ENCODE peak calls at places on chromosomes 12 and 14, in seven cellular contexts. One of them, this sample, is unnamed.

GRCh38 chr14:38078393-38078792 is 129.3 kb upstream of the SSTR1 start:
- DNase-seq in adrenal gland: no peak
- DNase-seq in thyroid gland: peak; percentile 26
- DNase-seq in colonic mucosa: no peak
- DNase-seq in tibial artery: no peak
- DNase-seq in lower lobe of right lung: peak; percentile 51
- DNase-seq in transverse colon: peak; percentile 12
- DNase-seq in this sample: no peak

GRCh38 chr14:71815110-71815509 is 117.1 kb upstream of the RGS6 start:
- DNase-seq in adrenal gland: no peak
- DNase-seq in thyroid gland: no peak
- DNase-seq in colonic mucosa: no peak
- DNase-seq in tibial artery: no peak
- DNase-seq in lower lobe of right lung: no peak
- DNase-seq in transverse colon: no peak
- DNase-seq in this sample: no peak

GRCh38 chr12:55060470-55060869 is 40.7 kb downstream of the NEUROD4 start:
- DNase-seq in adrenal gland: no peak
- DNase-seq in thyroid gland: no peak
- DNase-seq in colonic mucosa: no peak
- DNase-seq in tibial artery: no peak
- DNase-seq in lower lobe of right lung: no peak
- DNase-seq in transverse colon: no peak
- DNase-seq in this sample: no peak

GRCh38 chr12:31322651-31323248 is 3.2 kb downstream of the SINHCAF start:
- DNase-seq in adrenal gland: peak; percentile 23
- DNase-seq in thyroid gland: no peak
- DNase-seq in colonic mucosa: peak; percentile 24
- DNase-seq in tibial artery: no peak
- DNase-seq in lower lobe of right lung: no peak
- DNase-seq in transverse colon: peak; percentile 13
- DNase-seq in this sample: peak; percentile 33

GRCh38 chr12:54463034-54463433 is 10.4 kb downstream of the GTSF1 start:
- DNase-seq in adrenal gland: no peak
- DNase-seq in thyroid gland: no peak
- DNase-seq in colonic mucosa: no peak
- DNase-seq in tibial artery: peak; percentile 81
- DNase-seq in lower lobe of right lung: no peak
- DNase-seq in transverse colon: no peak
- DNase-seq in this sample: peak; percentile 44

GRCh38 chr14:68638056-68638816 is 154.6 kb downstream of the ZFP36L1 start:
- DNase-seq in adrenal gland: peak; percentile 15
- DNase-seq in thyroid gland: peak; percentile 31
- DNase-seq in colonic mucosa: no peak
- DNase-seq in tibial artery: peak; percentile 60
- DNase-seq in lower lobe of right lung: no peak
- DNase-seq in transverse colon: no peak
- DNase-seq in this sample: peak; percentile 40

GRCh38 chr12:130126023-130126432 is 36.2 kb upstream of the FZD10 start:
- DNase-seq in adrenal gland: no peak
- DNase-seq in thyroid gland: peak; percentile 21
- DNase-seq in colonic mucosa: no peak
- DNase-seq in tibial artery: peak; percentile 77
- DNase-seq in lower lobe of right lung: no peak
- DNase-seq in transverse colon: no peak
- DNase-seq in this sample: no peak

GRCh38 chr12:58364389-58365086 is 423.2 kb downstream of the ATP23 start:
- DNase-seq in adrenal gland: no peak
- DNase-seq in thyroid gland: peak; percentile 14
- DNase-seq in colonic mucosa: no peak
- DNase-seq in tibial artery: no peak
- DNase-seq in lower lobe of right lung: no peak
- DNase-seq in transverse colon: no peak
- DNase-seq in this sample: no peak

GRCh38 chr12:6852651-6853354 is 853 bp downstream of the USP5 start:
- DNase-seq in adrenal gland: peak; percentile 60
- DNase-seq in thyroid gland: no peak
- DNase-seq in colonic mucosa: peak; percentile 46
- DNase-seq in tibial artery: peak; percentile 89
- DNase-seq in lower lobe of right lung: no peak
- DNase-seq in transverse colon: peak; percentile 50
- DNase-seq in this sample: no peak

GRCh38 chr12:38921025-38921677 is 15.8 kb upstream of the CPNE8 start:
- DNase-seq in adrenal gland: peak; percentile 61
- DNase-seq in thyroid gland: peak; percentile 68
- DNase-seq in colonic mucosa: peak; percentile 50
- DNase-seq in tibial artery: no peak
- DNase-seq in lower lobe of right lung: no peak
- DNase-seq in transverse colon: peak; percentile 56
- DNase-seq in this sample: no peak

GRCh38 chr12:42609605-42610004 is 20.1 kb upstream of the PRICKLE1 start:
- DNase-seq in adrenal gland: no peak
- DNase-seq in thyroid gland: no peak
- DNase-seq in colonic mucosa: no peak
- DNase-seq in tibial artery: no peak
- DNase-seq in lower lobe of right lung: no peak
- DNase-seq in transverse colon: no peak
- DNase-seq in this sample: no peak

GRCh38 chr12:104522985-104523719 is 66.4 kb downstream of the CHST11 start:
- DNase-seq in adrenal gland: no peak
- DNase-seq in thyroid gland: no peak
- DNase-seq in colonic mucosa: no peak
- DNase-seq in tibial artery: no peak
- DNase-seq in lower lobe of right lung: no peak
- DNase-seq in transverse colon: no peak
- DNase-seq in this sample: no peak

GRCh38 chr12:63420206-63420644 is 248.1 kb downstream of the DPY19L2 start:
- DNase-seq in adrenal gland: peak; percentile 32
- DNase-seq in thyroid gland: peak; percentile 61
- DNase-seq in colonic mucosa: peak; percentile 47
- DNase-seq in tibial artery: no peak
- DNase-seq in lower lobe of right lung: no peak
- DNase-seq in transverse colon: peak; percentile 33
- DNase-seq in this sample: no peak

GRCh38 chr12:24415934-24416333 is 466.5 kb upstream of the SOX5 start:
- DNase-seq in adrenal gland: no peak
- DNase-seq in thyroid gland: no peak
- DNase-seq in colonic mucosa: no peak
- DNase-seq in tibial artery: no peak
- DNase-seq in lower lobe of right lung: no peak
- DNase-seq in transverse colon: no peak
- DNase-seq in this sample: no peak

GRCh38 chr12:18454330-18454729 is 193.0 kb downstream of the PIK3C2G start:
- DNase-seq in adrenal gland: no peak
- DNase-seq in thyroid gland: no peak
- DNase-seq in colonic mucosa: no peak
- DNase-seq in tibial artery: no peak
- DNase-seq in lower lobe of right lung: no peak
- DNase-seq in transverse colon: no peak
- DNase-seq in this sample: no peak

GRCh38 chr14:105467249-105467941 is 7.2 kb upstream of the CRIP2 start:
- DNase-seq in adrenal gland: no peak
- DNase-seq in thyroid gland: no peak
- DNase-seq in colonic mucosa: no peak
- DNase-seq in tibial artery: no peak
- DNase-seq in lower lobe of right lung: no peak
- DNase-seq in transverse colon: no peak
- DNase-seq in this sample: no peak

GRCh38 chr14:105469456-105470162 is 5.0 kb upstream of the CRIP2 start:
- DNase-seq in adrenal gland: no peak
- DNase-seq in thyroid gland: peak; percentile 62
- DNase-seq in colonic mucosa: no peak
- DNase-seq in tibial artery: no peak
- DNase-seq in lower lobe of right lung: no peak
- DNase-seq in transverse colon: no peak
- DNase-seq in this sample: no peak

GRCh38 chr14:105468621-105469241 is 5.9 kb upstream of the CRIP2 start:
- DNase-seq in adrenal gland: no peak
- DNase-seq in thyroid gland: peak; percentile 87
- DNase-seq in colonic mucosa: no peak
- DNase-seq in tibial artery: peak; percentile 92
- DNase-seq in lower lobe of right lung: no peak
- DNase-seq in transverse colon: no peak
- DNase-seq in this sample: no peak

GRCh38 chr14:105466491-105467248 is 8.0 kb upstream of the CRIP2 start:
- DNase-seq in adrenal gland: no peak
- DNase-seq in thyroid gland: no peak
- DNase-seq in colonic mucosa: no peak
- DNase-seq in tibial artery: no peak
- DNase-seq in lower lobe of right lung: no peak
- DNase-seq in transverse colon: no peak
- DNase-seq in this sample: no peak

DNA sequence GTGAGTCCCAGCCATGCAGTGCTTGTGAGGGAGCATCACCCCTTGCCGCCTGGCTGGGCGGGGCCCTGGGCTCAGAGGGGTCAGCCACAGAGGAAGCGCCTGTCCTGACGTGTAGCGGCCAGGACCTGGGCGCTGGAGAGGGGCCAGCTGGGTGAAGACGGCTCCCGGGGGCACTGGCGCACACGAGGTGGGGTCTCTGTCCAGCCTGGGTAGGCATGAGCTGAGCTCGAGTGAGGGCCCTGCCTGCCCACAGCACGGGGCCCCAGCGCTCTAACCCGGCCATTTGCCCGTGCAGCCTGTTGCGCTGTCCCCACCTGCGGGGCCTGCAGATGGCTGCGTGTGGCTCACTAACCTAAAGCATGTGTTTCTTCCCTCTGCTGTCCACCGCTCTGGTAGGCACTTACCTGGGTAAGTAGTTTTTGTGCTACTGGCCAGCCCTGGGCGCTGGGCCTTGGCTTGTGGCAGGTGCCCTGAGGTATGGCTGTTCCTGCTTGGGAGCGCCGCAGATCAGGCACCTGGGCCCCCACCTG is 6.6 kb upstream of the CRIP2 start:
- DNase-seq in adrenal gland: no peak
- DNase-seq in thyroid gland: no peak
- DNase-seq in colonic mucosa: no peak
- DNase-seq in tibial artery: no peak
- DNase-seq in lower lobe of right lung: no peak
- DNase-seq in transverse colon: no peak
- DNase-seq in this sample: no peak
- H3K27ac ChIP-seq in adrenal gland: no peak overlapping the region
- H3K27ac ChIP-seq in thyroid gland: peak overlapping the region; percentile 67
- H3K27ac ChIP-seq in colonic mucosa: no peak overlapping the region
- H3K27ac ChIP-seq in tibial artery: peak overlapping the region; percentile 97
- H3K27ac ChIP-seq in lower lobe of right lung: no peak overlapping the region
- H3K27ac ChIP-seq in transverse colon: no peak overlapping the region
- H3K27ac ChIP-seq in this sample: no peak overlapping the region

DNA sequence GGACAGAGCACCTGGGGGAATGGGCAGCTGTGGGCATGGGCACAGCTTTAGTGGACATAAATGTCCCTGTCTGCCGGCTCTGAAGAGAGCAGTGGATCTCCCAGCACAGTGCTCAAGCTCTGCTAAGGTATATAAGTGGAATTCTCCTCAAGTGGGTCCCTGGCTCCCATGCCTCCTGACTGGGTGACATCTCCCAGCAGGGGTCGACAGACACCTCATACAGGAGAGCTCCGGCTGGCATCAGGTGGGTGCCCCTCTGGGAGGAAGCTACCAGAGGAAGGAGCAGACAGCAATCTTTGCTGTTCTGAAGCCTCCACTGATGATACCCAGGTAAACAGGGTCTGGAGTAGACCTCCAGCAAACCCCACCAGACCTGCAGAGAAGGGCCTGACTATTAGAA is 25.0 kb upstream of the NUAK1 start:
- DNase-seq in adrenal gland: no peak
- DNase-seq in thyroid gland: no peak
- DNase-seq in colonic mucosa: no peak
- DNase-seq in tibial artery: no peak
- DNase-seq in lower lobe of right lung: no peak
- DNase-seq in transverse colon: no peak
- DNase-seq in this sample: no peak
- TF ChIP-seq CTCF in adrenal gland: no peak
- TF ChIP-seq CTCF in thyroid gland: no peak
- TF ChIP-seq CTCF in colonic mucosa: no peak
- TF ChIP-seq CTCF in tibial artery: no peak
- TF ChIP-seq CTCF in lower lobe of right lung: no peak
- TF ChIP-seq CTCF in transverse colon: no peak
- TF ChIP-seq CTCF in this sample: no peak

DNA sequence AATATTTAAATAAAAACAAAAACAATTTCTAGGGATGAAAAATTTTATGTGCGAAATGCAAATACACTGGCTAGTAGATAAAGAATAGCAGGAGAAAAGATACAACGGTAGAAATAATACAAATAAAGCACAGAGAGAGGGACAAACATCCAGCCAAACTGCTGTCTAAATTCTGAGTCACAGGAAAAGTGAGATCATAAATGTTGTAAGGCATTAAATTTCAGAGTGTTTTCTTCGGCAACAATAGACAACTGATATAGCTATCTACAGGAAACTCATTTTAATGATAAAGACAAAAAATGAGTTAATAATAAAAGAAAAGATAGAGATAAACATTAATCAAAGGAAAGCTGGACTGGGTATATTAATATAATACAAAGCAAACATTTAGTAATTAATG is 122.2 kb downstream of the NTS start:
- DNase-seq in adrenal gland: no peak
- DNase-seq in thyroid gland: no peak
- DNase-seq in colonic mucosa: no peak
- DNase-seq in tibial artery: no peak
- DNase-seq in lower lobe of right lung: no peak
- DNase-seq in transverse colon: no peak
- DNase-seq in this sample: no peak
- H3K9me3 ChIP-seq in adrenal gland: peaks cover 6% of the 10 kb centered on the region
- H3K9me3 ChIP-seq in thyroid gland: no peaks in the 10 kb centered on the region
- H3K9me3 ChIP-seq in colonic mucosa: no peaks in the 10 kb centered on the region
- H3K9me3 ChIP-seq in tibial artery: no peaks in the 10 kb centered on the region
- H3K9me3 ChIP-seq in lower lobe of right lung: peaks cover 20% of the 10 kb centered on the region
- H3K9me3 ChIP-seq in transverse colon: no peaks in the 10 kb centered on the region
- H3K9me3 ChIP-seq in this sample: no peaks in the 10 kb centered on the region

GRCh38 chr12:120139958-120140357 is 23.4 kb upstream of the RAB35 start:
- DNase-seq in adrenal gland: no peak
- DNase-seq in thyroid gland: no peak
- DNase-seq in colonic mucosa: no peak
- DNase-seq in tibial artery: no peak
- DNase-seq in lower lobe of right lung: no peak
- DNase-seq in transverse colon: no peak
- DNase-seq in this sample: no peak
- H3K27ac ChIP-seq in adrenal gland: no peak overlapping the region
- H3K27ac ChIP-seq in thyroid gland: no peak overlapping the region
- H3K27ac ChIP-seq in colonic mucosa: no peak overlapping the region
- H3K27ac ChIP-seq in tibial artery: no peak overlapping the region
- H3K27ac ChIP-seq in lower lobe of right lung: no peak overlapping the region
- H3K27ac ChIP-seq in transverse colon: no peak overlapping the region
- H3K27ac ChIP-seq in this sample: no peak overlapping the region

GRCh38 chr12:80622271-80622670 is 85.2 kb upstream of the MYF6 start:
- DNase-seq in adrenal gland: no peak
- DNase-seq in thyroid gland: no peak
- DNase-seq in colonic mucosa: no peak
- DNase-seq in tibial artery: no peak
- DNase-seq in lower lobe of right lung: no peak
- DNase-seq in transverse colon: no peak
- DNase-seq in this sample: no peak
- TF ChIP-seq CTCF in adrenal gland: no peak
- TF ChIP-seq CTCF in thyroid gland: no peak
- TF ChIP-seq CTCF in colonic mucosa: no peak
- TF ChIP-seq CTCF in tibial artery: no peak
- TF ChIP-seq CTCF in lower lobe of right lung: no peak
- TF ChIP-seq CTCF in transverse colon: no peak
- TF ChIP-seq CTCF in this sample: no peak